ENCODE peak calls at places on chromosomes 12 and 14, in eight cellular contexts. Y is NAMALWA; P is HTR-8/SVneo; U is astrocyte of the spinal cord; M is right atrium auricular region; C is stimulated activated CD8-positive, alpha-beta memory T cell treated with anti-CD3 and anti-CD28 coated beads, Interleukin-2, amount 100 ng/mL, for 1 hour; O is HCT116; V is WTC11. J is an unnamed sample.

GRCh38 chr12:113465808-113466769 is 5.6 kb downstream of the LHX5 start:
- DNase-seq in Y (peak; percentile 28), P (no peak), U (no peak), M (no peak), C (no peak), O (no peak), V (no peak), J (no peak)

GRCh38 chr12:120013659-120014380 is 24.8 kb downstream of the BICDL1 start:
- DNase-seq in Y (peak; percentile 31), P (no peak), U (no peak), M (no peak), C (no peak), O (peak; percentile 35), V (no peak), J (no peak)

GRCh38 chr12:6285063-6285477 is 25.4 kb upstream of the PLEKHG6 start:
- DNase-seq in Y (peak; percentile 84), P (peak; percentile 96), U (peak; percentile 74), M (no peak), C (peak; percentile 19), O (no peak), V (peak; percentile 73), J (peak; percentile 89)

GRCh38 chr14:81710232-81710845 is 176.7 kb upstream of the SEL1L start:
- DNase-seq in Y (peak; percentile 58), P (peak; percentile 23), U (peak; percentile 4), M (no peak), C (no peak), O (peak; percentile 16), V (no peak), J (no peak)

GRCh38 chr14:73057939-73058223 is 453 bp upstream of the RBM25 start:
- DNase-seq in Y (no peak), P (no peak), U (no peak), M (no peak), C (no peak), O (no peak), V (no peak), J (no peak)

GRCh38 chr12:15688202-15688736 is 100.9 kb downstream of the EPS8 start:
- DNase-seq in Y (no peak), P (no peak), U (peak; percentile 42), M (peak; percentile 79), C (no peak), O (peak; percentile 93), V (peak; percentile 34), J (peak; percentile 88)

GRCh38 chr14:51933191-51933590 is 56.2 kb upstream of the RTRAF start:
- DNase-seq in Y (no peak), P (no peak), U (no peak), M (no peak), C (no peak), O (no peak), V (no peak), J (no peak)

GRCh38 chr12:103728323-103728722 is 112.7 kb downstream of the NT5DC3 start:
- DNase-seq in Y (no peak), P (no peak), U (peak; percentile 10), M (no peak), C (no peak), O (no peak), V (no peak), J (no peak)

GRCh38 chr14:52077261-52077984 is 8.6 kb upstream of the NID2 start:
- DNase-seq in Y (no peak), P (no peak), U (no peak), M (no peak), C (no peak), O (no peak), V (no peak), J (no peak)

GRCh38 chr14:21467620-21468019 is 9.1 kb downstream of the RAB2B start:
- DNase-seq in Y (no peak), P (no peak), U (peak; percentile 51), M (no peak), C (no peak), O (no peak), V (no peak), J (no peak)

GRCh38 chr12:108231909-108232434 is 102.9 kb downstream of the WSCD2 start:
- DNase-seq in Y (no peak), P (no peak), U (no peak), M (no peak), C (no peak), O (no peak), V (no peak), J (no peak)

GRCh38 chr14:23559010-23559920 is 3.2 kb downstream of the THTPA start:
- DNase-seq in Y (peak; percentile 73), P (no peak), U (peak; percentile 44), M (no peak), C (peak; percentile 54), O (no peak), V (peak; percentile 86), J (no peak)

GRCh38 chr12:81627336-81628189 is 131.6 kb downstream of the PPFIA2 start:
- DNase-seq in Y (peak; percentile 58), P (peak; percentile 8), U (peak; percentile 69), M (no peak), C (no peak), O (peak; percentile 52), V (no peak), J (no peak)

GRCh38 chr12:130200445-130200844 is 38.2 kb downstream of the FZD10 start:
- DNase-seq in Y (no peak), P (no peak), U (no peak), M (no peak), C (no peak), O (no peak), V (no peak), J (peak; percentile 65)

GRCh38 chr12:121804417-121805111 is 755 bp downstream of the SETD1B start:
- DNase-seq in Y (peak; percentile 63), P (no peak), U (peak; percentile 43), M (no peak), C (no peak), O (no peak), V (no peak), J (no peak)

GRCh38 chr14:54023027-54023426 is 66.4 kb upstream of the BMP4 start:
- DNase-seq in Y (no peak), P (no peak), U (no peak), M (no peak), C (no peak), O (no peak), V (no peak), J (no peak)

GRCh38 chr12:94244165-94245133 is 96.1 kb downstream of the PLXNC1 start:
- DNase-seq in Y (peak; percentile 26), P (no peak), U (no peak), M (no peak), C (peak; percentile 21), O (no peak), V (no peak), J (peak; percentile 69)

GRCh38 chr14:96705422-96706092 is 91.6 kb upstream of the VRK1 start:
- DNase-seq in Y (no peak), P (no peak), U (no peak), M (no peak), C (no peak), O (no peak), V (no peak), J (no peak)

GRCh38 chr14:80403036-80403435 is 191.7 kb upstream of the DIO2 start:
- DNase-seq in Y (no peak), P (no peak), U (no peak), M (no peak), C (no peak), O (no peak), V (no peak), J (no peak)

GRCh38 chr12:44362947-44363346 is 513.2 kb downstream of the NELL2 start:
- DNase-seq in Y (no peak), P (no peak), U (no peak), M (no peak), C (no peak), O (no peak), V (no peak), J (no peak)

GRCh38 chr12:29743072-29743471 is 40.7 kb downstream of the TMTC1 start:
- DNase-seq in Y (no peak), P (no peak), U (no peak), M (no peak), C (no peak), O (no peak), V (no peak), J (no peak)

GRCh38 chr12:32897688-32898573 is 1.4 kb upstream of the PKP2 start:
- DNase-seq in Y (no peak), P (no peak), U (no peak), M (no peak), C (no peak), O (no peak), V (no peak), J (no peak)